ENCODE peak calls at places on chromosomes 3 and 15, in ten cellular contexts. Y is H9, O is brain microvascular endothelial cell, U is Calu3, K is hepatocyte, N is B cell, C is left lung, T is nephron progenitor cell, G is Peyer's patch, I is left ventricle myocardium inferior. A is an unnamed sample.

GRCh38 chr3:142077155-142077858 is 72.0 kb downstream of the TFDP2 start:
- DNase-seq in Y (no peak), I (no peak), C (no peak), U (no peak), T (no peak), K (no peak), O (no peak), G (no peak), N (no peak), A (no peak)

GRCh38 chr3:120791958-120792357 is 49.4 kb downstream of the GTF2E1 start:
- DNase-seq in K (peak), I (no peak), T (no peak), O (peak), C (no peak), Y (no peak), G (no peak), U (no peak), N (no peak), A (peak)

GRCh38 chr15:74387988-74388955 is 20.8 kb upstream of the CYP11A1 start:
- DNase-seq in U (no peak), K (no peak), I (no peak), N (no peak), T (no peak), G (no peak), O (no peak), Y (no peak), C (no peak), A (no peak)

GRCh38 chr3:17372362-17372761 is 370.1 kb downstream of the TBC1D5 start:
- DNase-seq in O (no peak), C (no peak), N (no peak), Y (no peak), I (no peak), T (no peak), K (no peak), U (no peak), G (no peak), A (no peak)

GRCh38 chr3:19476298-19476697 is 328.0 kb downstream of the KCNH8 start:
- DNase-seq in U (no peak), I (no peak), K (no peak), Y (no peak), N (no peak), C (no peak), T (no peak), O (no peak), G (no peak), A (no peak)

GRCh38 chr15:52256366-52256765 is 39.2 kb downstream of the MYO5C start:
- DNase-seq in N (peak), G (peak), C (peak), K (peak), I (peak), U (peak), T (peak), O (peak), Y (peak), A (peak)

GRCh38 chr3:115217678-115218451 is 70.8 kb upstream of the ZBTB20 start:
- DNase-seq in I (no peak), K (peak), C (no peak), G (peak), N (no peak), Y (no peak), U (peak), O (peak), T (peak), A (peak)

GRCh38 chr15:99708563-99708962 is 24.7 kb downstream of the LYSMD4 start:
- DNase-seq in K (peak), C (peak), O (peak), G (peak), N (no peak), T (no peak), I (peak), U (peak), Y (no peak), A (peak)

GRCh38 chr15:99435138-99435695 is 130.6 kb upstream of the MEF2A start:
- DNase-seq in I (no peak), T (no peak), Y (no peak), K (peak), G (peak), U (peak), C (peak), N (no peak), O (no peak), A (peak)

GRCh38 chr3:134249935-134250716 is 533 bp downstream of the RYK start:
- DNase-seq in O (peak), T (peak), N (peak), C (peak), Y (peak), U (peak), G (peak), I (peak), K (peak), A (peak)

GRCh38 chr15:58867926-58868325 is 65.6 kb downstream of the SLTM start:
- DNase-seq in T (no peak), C (no peak), G (no peak), U (no peak), O (no peak), I (no peak), Y (no peak), K (no peak), N (no peak), A (no peak)

GRCh38 chr15:74040115-74040850 is 42.1 kb downstream of the GOLGA6A start:
- DNase-seq in T (no peak), O (peak), G (peak), N (no peak), U (no peak), I (peak), Y (peak), K (peak), C (no peak), A (no peak)

GRCh38 chr3:13197795-13198194 is 124.6 kb upstream of the IQSEC1 start:
- DNase-seq in O (no peak), U (no peak), T (no peak), I (no peak), N (no peak), Y (no peak), K (no peak), C (no peak), G (no peak), A (no peak)

GRCh38 chr3:197406266-197406665 is 107.9 kb upstream of the DLG1 start:
- DNase-seq in Y (no peak), T (no peak), K (peak), O (no peak), G (no peak), C (no peak), I (peak), U (no peak), N (no peak), A (no peak)

GRCh38 chr3:153343988-153344782 is 182.2 kb downstream of the RAP2B start:
- DNase-seq in G (no peak), K (no peak), I (no peak), Y (no peak), T (no peak), O (peak), C (peak), N (no peak), U (no peak), A (no peak)

GRCh38 chr3:98702166-98702565 is 61.0 kb upstream of the ST3GAL6 start:
- DNase-seq in G (no peak), I (no peak), N (no peak), T (no peak), K (no peak), U (no peak), C (no peak), O (no peak), Y (no peak), A (no peak)

GRCh38 chr3:121418182-121418581 is 127.6 kb downstream of the POLQ start:
- DNase-seq in C (no peak), N (no peak), U (no peak), I (no peak), G (no peak), O (no peak), T (no peak), K (no peak), Y (no peak), A (no peak)

GRCh38 chr15:51076898-51077564 is 17.7 kb downstream of the TNFAIP8L3 start:
- DNase-seq in N (no peak), O (peak), U (no peak), I (peak), Y (peak), G (peak), C (peak), K (no peak), T (no peak), A (no peak)

GRCh38 chr3:125585595-125586223 is 9.6 kb downstream of the OSBPL11 start:
- DNase-seq in N (no peak), C (no peak), G (peak), O (peak), T (peak), I (peak), K (peak), Y (peak), U (peak), A (peak)

GRCh38 chr3:101976473-101976872 is 127.2 kb downstream of the NFKBIZ start:
- DNase-seq in G (no peak), O (no peak), K (no peak), U (no peak), T (no peak), N (no peak), I (no peak), Y (no peak), C (no peak), A (no peak)

GRCh38 chr3:13022348-13023250 is 50.6 kb downstream of the IQSEC1 start:
- DNase-seq in O (peak), T (peak), N (peak), G (peak), Y (peak), U (peak), K (peak), I (peak), C (peak), A (no peak)

GRCh38 chr15:81418891-81419290 is 44.9 kb upstream of the TMC3 start:
- DNase-seq in G (no peak), I (no peak), K (no peak), O (no peak), U (no peak), N (no peak), C (no peak), Y (no peak), T (no peak), A (no peak)

GRCh38 chr3:129734449-129734848 is 128.0 kb upstream of the PLXND1 start:
- DNase-seq in N (no peak), K (no peak), I (no peak), O (no peak), T (no peak), Y (no peak), U (no peak), G (no peak), C (no peak), A (no peak)

GRCh38 chr3:23620616-23621015 is 185.1 kb upstream of the UBE2E1 start:
- DNase-seq in U (no peak), K (no peak), Y (no peak), G (no peak), T (no peak), O (no peak), C (no peak), I (no peak), N (no peak), A (no peak)

GRCh38 chr3:34305266-34305665 is 506.8 kb downstream of the PDCD6IP start:
- DNase-seq in T (no peak), I (no peak), U (peak), Y (no peak), O (no peak), K (no peak), G (no peak), C (no peak), N (no peak), A (peak)

GRCh38 chr3:111392911-111393351 is 149.1 kb upstream of the CD96 start:
- DNase-seq in N (no peak), K (no peak), Y (no peak), I (no peak), T (no peak), C (no peak), G (peak), O (no peak), U (peak), A (no peak)

GRCh38 chr3:134471521-134472193 is 14.1 kb downstream of the ANAPC13 start:
- DNase-seq in G (no peak), I (no peak), K (no peak), O (peak), C (no peak), Y (no peak), N (no peak), U (peak), T (no peak), A (peak)

GRCh38 chr3:21587894-21588293 is 163.1 kb downstream of the ZNF385D start:
- DNase-seq in Y (no peak), K (no peak), O (no peak), I (no peak), C (no peak), T (no peak), U (no peak), G (no peak), N (no peak), A (no peak)

GRCh38 chr3:53084310-53085001 is 38.6 kb upstream of the SFMBT1 start:
- DNase-seq in O (no peak), T (no peak), N (no peak), Y (no peak), U (no peak), I (peak), C (no peak), K (peak), G (peak), A (no peak)

GRCh38 chr3:45907769-45908705 is 21.7 kb downstream of the CCR9 start:
- DNase-seq in N (peak), I (no peak), O (peak), G (no peak), T (no peak), U (no peak), K (peak), Y (no peak), C (no peak), A (no peak)

GRCh38 chr3:45908761-45909160 is 22.4 kb downstream of the CCR9 start:
- DNase-seq in C (no peak), O (no peak), G (no peak), Y (no peak), K (no peak), N (no peak), U (no peak), I (no peak), T (no peak), A (no peak)

GRCh38 chr3:45904931-45905330 is 18.6 kb downstream of the CCR9 start:
- DNase-seq in G (no peak), U (no peak), T (no peak), K (no peak), I (no peak), O (no peak), Y (no peak), C (no peak), N (peak), A (no peak)

GRCh38 chr3:45905755-45906154 is 19.4 kb downstream of the CCR9 start:
- DNase-seq in N (no peak), I (no peak), C (no peak), U (no peak), K (no peak), G (no peak), O (no peak), T (no peak), Y (no peak), A (no peak)

GRCh38 chr3:45906681-45907220 is 20.4 kb downstream of the CCR9 start:
- DNase-seq in K (peak), T (peak), Y (peak), O (peak), G (no peak), I (no peak), N (peak), U (no peak), C (no peak), A (no peak)
- TF ChIP-seq CTCF in K (peak), T (peak), Y (peak), O (peak), G (peak), I (peak), N (no peak), U (peak), C (no peak), A (no peak)

GRCh38 chr15:91982401-91982800 is 128.9 kb downstream of the SLCO3A1 start:
- DNase-seq in U (no peak), N (no peak), K (no peak), G (no peak), O (no peak), Y (no peak), T (no peak), C (no peak), I (no peak), A (no peak)
- TF ChIP-seq CTCF in U (no peak), N (no peak), K (no peak), G (no peak), O (no peak), Y (peak), T (no peak), C (no peak), I (no peak), A (no peak)

DNA sequence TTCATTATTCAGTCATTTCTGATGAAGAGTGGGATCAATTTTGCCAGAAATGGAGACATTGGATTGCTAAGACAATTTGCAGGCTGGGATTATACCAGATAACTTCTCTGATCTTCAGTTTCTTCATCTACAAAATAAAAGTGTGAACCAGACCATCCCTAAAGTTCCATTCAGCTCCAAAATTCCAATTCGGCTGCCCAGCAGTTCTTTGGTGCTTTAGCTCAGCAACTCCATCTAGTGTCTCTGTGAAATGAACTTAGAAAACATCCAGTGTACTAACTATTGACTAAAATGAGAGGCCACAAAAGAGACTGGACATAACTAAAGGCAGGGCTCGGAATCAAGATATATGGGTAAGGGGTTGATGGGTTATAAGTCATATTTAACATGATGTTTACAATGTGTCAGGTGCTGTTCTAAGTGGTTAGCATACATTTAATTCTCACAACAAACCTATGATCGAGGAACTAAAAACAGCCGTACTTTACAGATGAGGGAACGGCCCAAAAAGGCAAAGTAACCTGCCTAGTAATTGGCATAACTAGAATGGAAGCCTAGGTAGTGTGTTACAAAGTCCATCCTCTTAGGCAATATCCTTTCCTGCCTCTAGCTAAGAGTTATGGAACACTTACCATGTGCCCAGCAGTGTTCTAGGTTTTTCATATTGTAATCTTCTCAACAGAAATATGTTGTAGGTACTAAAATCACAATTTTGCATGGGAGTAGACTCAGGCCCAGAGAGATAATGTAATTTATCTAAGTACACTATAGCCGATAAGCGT is 17.0 kb downstream of the THAP10 start:
- DNase-seq in K (peak), U (no peak), G (no peak), N (no peak), T (no peak), C (no peak), Y (no peak), O (no peak), I (no peak), A (no peak)
- TF ChIP-seq CTCF in K (peak), U (no peak), G (peak), N (no peak), T (no peak), C (peak), Y (peak), O (peak), I (peak), A (peak)

DNA sequence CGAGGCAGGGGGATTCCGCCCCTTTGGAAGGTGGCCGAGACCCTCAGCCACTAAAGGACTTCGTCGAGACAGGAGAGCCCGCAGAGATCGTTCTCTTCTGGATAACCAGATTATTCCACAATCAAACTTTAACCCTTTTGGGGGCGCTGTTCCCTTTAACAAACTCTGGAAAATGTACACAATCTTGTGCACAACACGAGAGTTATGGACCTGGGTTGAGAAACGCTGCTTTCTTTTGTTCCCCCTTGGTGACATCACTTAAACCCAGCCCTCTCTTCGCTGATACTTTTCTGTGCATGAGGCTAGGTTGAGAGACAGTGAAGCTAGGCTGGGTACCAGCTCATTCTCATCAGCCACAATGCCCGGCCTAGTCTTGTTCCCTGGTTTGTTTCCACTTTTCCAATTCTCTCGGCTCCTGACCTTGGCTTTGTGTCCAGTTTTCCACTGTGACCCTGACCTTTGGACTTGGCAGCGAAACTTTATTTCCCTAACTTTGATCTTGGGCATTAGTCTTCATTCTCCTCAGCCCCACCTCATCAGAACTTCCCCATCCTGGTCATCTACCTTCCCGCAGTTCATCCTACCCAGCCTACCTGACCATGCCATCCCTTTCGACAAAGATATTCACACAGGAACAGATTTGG is 797 bp upstream of the ADPGK start:
- DNase-seq in G (no peak), I (no peak), O (peak), N (peak), C (no peak), K (peak), U (peak), T (no peak), Y (no peak), A (peak)
- TF ChIP-seq CTCF in G (peak), I (peak), O (peak), N (peak), C (peak), K (peak), U (peak), T (peak), Y (peak), A (peak)

DNA sequence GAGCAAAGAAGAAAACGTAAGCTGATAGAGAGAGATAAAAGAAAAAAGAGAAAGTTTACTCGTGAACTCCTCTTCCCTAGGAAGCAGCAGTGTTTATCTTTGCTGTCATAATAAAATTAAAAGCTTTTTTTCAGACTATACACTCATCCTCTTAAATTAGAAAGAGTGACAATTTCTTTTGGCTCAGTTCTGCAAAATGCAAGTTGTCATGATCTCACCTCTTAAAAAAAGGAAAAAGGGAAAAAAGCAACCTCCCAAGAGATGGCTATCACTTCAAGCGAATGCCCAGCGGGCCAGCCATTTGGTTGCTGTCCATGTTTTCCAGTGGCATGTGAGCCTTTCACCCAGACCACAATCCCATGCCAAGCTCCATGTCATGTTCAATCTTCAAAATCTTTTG is 7.0 kb upstream of the THBS1 start:
- DNase-seq in C (no peak), G (no peak), Y (no peak), I (no peak), T (no peak), N (no peak), K (no peak), U (no peak), O (no peak), A (no peak)
- TF ChIP-seq CTCF in C (no peak), G (no peak), Y (no peak), I (no peak), T (no peak), N (no peak), K (no peak), U (no peak), O (no peak), A (no peak)

DNA sequence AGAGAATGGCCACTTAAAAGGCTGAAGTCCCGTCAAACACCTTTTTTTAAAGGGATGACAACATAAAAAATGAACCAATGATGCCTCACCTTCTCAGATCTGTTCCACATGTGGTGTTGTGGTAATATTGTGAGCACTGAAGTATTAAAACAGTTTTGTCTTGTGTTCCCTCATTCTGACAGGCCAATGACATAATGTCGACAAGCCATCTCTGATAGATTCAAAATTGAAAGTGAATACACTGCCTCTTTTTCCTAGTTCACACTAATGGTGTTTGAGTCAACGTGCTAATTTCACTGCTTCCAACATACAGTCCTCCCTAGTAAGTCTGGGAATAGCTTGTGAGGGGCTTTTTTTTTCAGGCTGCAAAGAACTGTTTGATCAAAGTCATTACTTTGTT is 82.7 kb downstream of the ROBO2 start:
- DNase-seq in N (no peak), Y (no peak), T (no peak), U (no peak), C (no peak), K (no peak), O (no peak), I (no peak), G (no peak), A (no peak)
- TF ChIP-seq CTCF in N (no peak), Y (no peak), T (no peak), U (no peak), C (no peak), K (no peak), O (no peak), I (no peak), G (no peak), A (no peak)

GRCh38 chr3:190339130-190339529 is 16.9 kb upstream of the CLDN1 start:
- DNase-seq in U (no peak), I (no peak), O (no peak), Y (no peak), T (no peak), C (no peak), K (no peak), G (no peak), N (no peak), A (no peak)
- TF ChIP-seq CTCF in U (peak), I (peak), O (peak), Y (peak), T (no peak), C (no peak), K (peak), G (peak), N (no peak), A (no peak)